ENCODE peak calls at places on chromosomes 2 and 18, in nine cellular contexts. One of them, this sample, is unnamed.

GRCh38 chr18:10006261-10006903 is 92.6 kb downstream of the VAPA start:
- DNase-seq in neural progenitor cell: no peak
- DNase-seq in transverse colon: no peak
- DNase-seq in hepatocyte: peak
- DNase-seq in Karpas-422: peak
- DNase-seq in esophagus muscularis mucosa: no peak
- DNase-seq in thoracic aorta: no peak
- DNase-seq in body of pancreas: no peak
- DNase-seq in adrenal gland: no peak
- DNase-seq in this sample: no peak

GRCh38 chr2:221124542-221125235 is 447.4 kb downstream of the EPHA4 start:
- DNase-seq in esophagus muscularis mucosa: no peak
- DNase-seq in neural progenitor cell: no peak
- DNase-seq in adrenal gland: no peak
- DNase-seq in body of pancreas: no peak
- DNase-seq in Karpas-422: no peak
- DNase-seq in thoracic aorta: no peak
- DNase-seq in hepatocyte: no peak
- DNase-seq in transverse colon: no peak
- DNase-seq in this sample: no peak

GRCh38 chr2:62412347-62412742 is 93.7 kb downstream of the TMEM17 start:
- DNase-seq in adrenal gland: no peak
- DNase-seq in body of pancreas: no peak
- DNase-seq in thoracic aorta: no peak
- DNase-seq in hepatocyte: peak
- DNase-seq in esophagus muscularis mucosa: no peak
- DNase-seq in Karpas-422: no peak
- DNase-seq in transverse colon: no peak
- DNase-seq in neural progenitor cell: no peak
- DNase-seq in this sample: no peak

GRCh38 chr2:235937936-235938335 is 230.2 kb downstream of the GBX2 start:
- DNase-seq in Karpas-422: no peak
- DNase-seq in neural progenitor cell: no peak
- DNase-seq in esophagus muscularis mucosa: no peak
- DNase-seq in transverse colon: no peak
- DNase-seq in hepatocyte: no peak
- DNase-seq in body of pancreas: no peak
- DNase-seq in adrenal gland: no peak
- DNase-seq in thoracic aorta: no peak
- DNase-seq in this sample: no peak

GRCh38 chr2:201523506-201523905 is 72.0 kb downstream of the STRADB start:
- DNase-seq in hepatocyte: no peak
- DNase-seq in Karpas-422: no peak
- DNase-seq in transverse colon: no peak
- DNase-seq in esophagus muscularis mucosa: no peak
- DNase-seq in thoracic aorta: no peak
- DNase-seq in body of pancreas: no peak
- DNase-seq in adrenal gland: no peak
- DNase-seq in neural progenitor cell: no peak
- DNase-seq in this sample: no peak

GRCh38 chr2:9779572-9780264 is 63.6 kb upstream of the TAF1B start:
- DNase-seq in thoracic aorta: no peak
- DNase-seq in hepatocyte: no peak
- DNase-seq in body of pancreas: no peak
- DNase-seq in esophagus muscularis mucosa: no peak
- DNase-seq in transverse colon: no peak
- DNase-seq in adrenal gland: peak
- DNase-seq in Karpas-422: no peak
- DNase-seq in neural progenitor cell: no peak
- DNase-seq in this sample: no peak

GRCh38 chr2:203705184-203705583 is 1.3 kb upstream of the CD28 start:
- DNase-seq in transverse colon: no peak
- DNase-seq in Karpas-422: no peak
- DNase-seq in esophagus muscularis mucosa: no peak
- DNase-seq in hepatocyte: no peak
- DNase-seq in adrenal gland: no peak
- DNase-seq in thoracic aorta: no peak
- DNase-seq in body of pancreas: no peak
- DNase-seq in neural progenitor cell: no peak
- DNase-seq in this sample: no peak

GRCh38 chr2:119290859-119291587 is 67.4 kb downstream of the STEAP3 start:
- DNase-seq in neural progenitor cell: peak
- DNase-seq in adrenal gland: peak
- DNase-seq in Karpas-422: peak
- DNase-seq in hepatocyte: peak
- DNase-seq in body of pancreas: peak
- DNase-seq in transverse colon: peak
- DNase-seq in thoracic aorta: no peak
- DNase-seq in esophagus muscularis mucosa: peak
- DNase-seq in this sample: peak

GRCh38 chr2:32474391-32474790 is 117.6 kb downstream of the BIRC6 start:
- DNase-seq in thoracic aorta: no peak
- DNase-seq in adrenal gland: no peak
- DNase-seq in neural progenitor cell: no peak
- DNase-seq in Karpas-422: no peak
- DNase-seq in body of pancreas: no peak
- DNase-seq in esophagus muscularis mucosa: no peak
- DNase-seq in hepatocyte: no peak
- DNase-seq in transverse colon: no peak
- DNase-seq in this sample: no peak

GRCh38 chr2:99880148-99880983 is 262.0 kb downstream of the AFF3 start:
- DNase-seq in thoracic aorta: no peak
- DNase-seq in neural progenitor cell: no peak
- DNase-seq in hepatocyte: no peak
- DNase-seq in body of pancreas: no peak
- DNase-seq in adrenal gland: peak
- DNase-seq in transverse colon: no peak
- DNase-seq in Karpas-422: no peak
- DNase-seq in esophagus muscularis mucosa: no peak
- DNase-seq in this sample: no peak

GRCh38 chr2:3214827-3215404 is 162.7 kb downstream of the EIPR1 start:
- DNase-seq in transverse colon: no peak
- DNase-seq in body of pancreas: no peak
- DNase-seq in neural progenitor cell: no peak
- DNase-seq in hepatocyte: no peak
- DNase-seq in adrenal gland: peak
- DNase-seq in Karpas-422: no peak
- DNase-seq in thoracic aorta: no peak
- DNase-seq in esophagus muscularis mucosa: no peak
- DNase-seq in this sample: no peak

GRCh38 chr18:58379443-58379842 is 249.4 kb downstream of the ALPK2 start:
- DNase-seq in transverse colon: no peak
- DNase-seq in neural progenitor cell: no peak
- DNase-seq in adrenal gland: no peak
- DNase-seq in Karpas-422: no peak
- DNase-seq in hepatocyte: no peak
- DNase-seq in esophagus muscularis mucosa: peak
- DNase-seq in body of pancreas: no peak
- DNase-seq in thoracic aorta: no peak
- DNase-seq in this sample: no peak

GRCh38 chr2:178344121-178344520 is 106.9 kb downstream of the PRKRA start:
- DNase-seq in adrenal gland: no peak
- DNase-seq in body of pancreas: no peak
- DNase-seq in neural progenitor cell: no peak
- DNase-seq in transverse colon: no peak
- DNase-seq in Karpas-422: no peak
- DNase-seq in esophagus muscularis mucosa: no peak
- DNase-seq in thoracic aorta: no peak
- DNase-seq in hepatocyte: no peak
- DNase-seq in this sample: no peak

GRCh38 chr2:99860720-99861375 is 281.5 kb downstream of the AFF3 start:
- DNase-seq in hepatocyte: no peak
- DNase-seq in thoracic aorta: no peak
- DNase-seq in esophagus muscularis mucosa: no peak
- DNase-seq in adrenal gland: no peak
- DNase-seq in transverse colon: no peak
- DNase-seq in body of pancreas: no peak
- DNase-seq in Karpas-422: no peak
- DNase-seq in neural progenitor cell: no peak
- DNase-seq in this sample: no peak

GRCh38 chr2:40225670-40226069 is 226.2 kb downstream of the SLC8A1 start:
- DNase-seq in Karpas-422: no peak
- DNase-seq in thoracic aorta: no peak
- DNase-seq in transverse colon: no peak
- DNase-seq in neural progenitor cell: no peak
- DNase-seq in adrenal gland: no peak
- DNase-seq in hepatocyte: no peak
- DNase-seq in esophagus muscularis mucosa: no peak
- DNase-seq in body of pancreas: no peak
- DNase-seq in this sample: no peak

GRCh38 chr2:45964945-45965344 is 313.5 kb downstream of the PRKCE start:
- DNase-seq in neural progenitor cell: no peak
- DNase-seq in transverse colon: no peak
- DNase-seq in Karpas-422: no peak
- DNase-seq in adrenal gland: no peak
- DNase-seq in thoracic aorta: no peak
- DNase-seq in body of pancreas: no peak
- DNase-seq in hepatocyte: no peak
- DNase-seq in esophagus muscularis mucosa: no peak
- DNase-seq in this sample: no peak

GRCh38 chr2:76861708-76862107 is 660.5 kb downstream of the LRRTM4 start:
- DNase-seq in hepatocyte: no peak
- DNase-seq in neural progenitor cell: no peak
- DNase-seq in Karpas-422: no peak
- DNase-seq in thoracic aorta: no peak
- DNase-seq in transverse colon: no peak
- DNase-seq in adrenal gland: no peak
- DNase-seq in esophagus muscularis mucosa: no peak
- DNase-seq in body of pancreas: no peak
- DNase-seq in this sample: no peak

GRCh38 chr2:107525420-107525819 is 301.3 kb upstream of the RGPD4 start:
- DNase-seq in esophagus muscularis mucosa: no peak
- DNase-seq in adrenal gland: no peak
- DNase-seq in hepatocyte: no peak
- DNase-seq in Karpas-422: no peak
- DNase-seq in body of pancreas: no peak
- DNase-seq in thoracic aorta: no peak
- DNase-seq in transverse colon: no peak
- DNase-seq in neural progenitor cell: no peak
- DNase-seq in this sample: no peak

GRCh38 chr2:68726608-68727367 is 7.8 kb upstream of the ARHGAP25 start:
- DNase-seq in Karpas-422: peak
- DNase-seq in adrenal gland: no peak
- DNase-seq in neural progenitor cell: no peak
- DNase-seq in body of pancreas: no peak
- DNase-seq in transverse colon: peak
- DNase-seq in esophagus muscularis mucosa: no peak
- DNase-seq in thoracic aorta: no peak
- DNase-seq in hepatocyte: no peak
- DNase-seq in this sample: no peak

GRCh38 chr2:72989770-72990556 is 72.6 kb downstream of the EMX1 start:
- DNase-seq in esophagus muscularis mucosa: no peak
- DNase-seq in body of pancreas: no peak
- DNase-seq in hepatocyte: no peak
- DNase-seq in thoracic aorta: no peak
- DNase-seq in neural progenitor cell: no peak
- DNase-seq in Karpas-422: no peak
- DNase-seq in adrenal gland: peak
- DNase-seq in transverse colon: peak
- DNase-seq in this sample: no peak
- H3K27ac ChIP-seq in esophagus muscularis mucosa: no peak
- H3K27ac ChIP-seq in body of pancreas: no peak
- H3K27ac ChIP-seq in hepatocyte: no peak
- H3K27ac ChIP-seq in thoracic aorta: peak
- H3K27ac ChIP-seq in neural progenitor cell: no peak
- H3K27ac ChIP-seq in Karpas-422: no peak
- H3K27ac ChIP-seq in adrenal gland: no peak
- H3K27ac ChIP-seq in transverse colon: no peak
- H3K27ac ChIP-seq in this sample: no peak

DNA sequence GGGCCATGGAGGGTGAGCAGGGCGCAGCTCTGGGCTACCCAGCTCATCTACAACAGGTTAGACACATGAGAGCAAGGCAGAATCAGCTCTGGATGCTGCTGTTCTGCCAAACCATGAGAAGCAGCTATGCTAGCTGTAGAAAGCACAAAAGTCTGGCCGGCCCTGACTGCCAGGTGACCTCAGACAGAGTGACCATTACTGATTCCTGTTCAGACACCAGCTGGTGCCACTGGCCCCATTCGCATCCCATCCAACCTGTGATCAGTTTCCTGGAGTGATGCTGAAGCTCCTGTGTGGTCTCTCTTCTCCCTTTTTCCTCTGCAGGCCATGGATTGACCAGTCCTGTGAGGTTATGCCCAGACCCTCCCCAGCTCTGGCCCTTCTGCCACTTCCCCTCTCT is 14.3 kb downstream of the RBMS1 start:
- DNase-seq in transverse colon: no peak
- DNase-seq in Karpas-422: no peak
- DNase-seq in thoracic aorta: no peak
- DNase-seq in adrenal gland: no peak
- DNase-seq in hepatocyte: no peak
- DNase-seq in neural progenitor cell: no peak
- DNase-seq in body of pancreas: no peak
- DNase-seq in esophagus muscularis mucosa: no peak
- DNase-seq in this sample: no peak
- H3K27ac ChIP-seq in transverse colon: no peak
- H3K27ac ChIP-seq in Karpas-422: no peak
- H3K27ac ChIP-seq in thoracic aorta: no peak
- H3K27ac ChIP-seq in adrenal gland: no peak
- H3K27ac ChIP-seq in hepatocyte: no peak
- H3K27ac ChIP-seq in neural progenitor cell: no peak
- H3K27ac ChIP-seq in body of pancreas: no peak
- H3K27ac ChIP-seq in esophagus muscularis mucosa: peak
- H3K27ac ChIP-seq in this sample: no peak

DNA sequence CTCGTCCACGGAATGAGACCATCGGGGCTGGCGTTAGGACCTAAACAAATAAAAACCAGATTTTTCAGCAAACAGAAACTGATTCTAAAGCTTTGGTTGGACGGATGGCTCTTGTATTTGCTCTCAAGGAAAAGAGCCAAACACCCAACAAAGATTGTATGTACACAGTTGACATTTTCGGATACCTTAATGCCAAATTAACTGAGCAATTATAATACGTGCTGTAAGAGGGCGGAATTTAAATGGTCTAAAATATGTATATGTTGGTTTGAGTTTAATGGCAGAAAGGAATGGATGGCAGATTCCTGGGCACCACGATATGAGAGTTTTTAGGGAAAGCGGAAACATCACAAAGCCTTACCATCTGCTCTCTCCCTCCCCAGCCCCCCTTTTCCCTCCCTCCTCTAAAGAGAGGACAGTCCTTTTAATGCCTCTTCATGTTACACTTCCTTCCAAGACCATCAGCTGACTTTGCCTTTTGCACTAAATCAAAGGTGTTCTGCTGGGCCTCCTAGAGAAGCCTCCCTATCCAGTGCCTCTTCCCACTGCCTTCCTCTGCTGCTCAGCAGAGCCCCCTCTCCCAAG is 33.2 kb downstream of the STAT1 start:
- DNase-seq in transverse colon: no peak
- DNase-seq in adrenal gland: no peak
- DNase-seq in Karpas-422: no peak
- DNase-seq in neural progenitor cell: no peak
- DNase-seq in body of pancreas: no peak
- DNase-seq in esophagus muscularis mucosa: no peak
- DNase-seq in thoracic aorta: no peak
- DNase-seq in hepatocyte: no peak
- DNase-seq in this sample: no peak
- H3K27ac ChIP-seq in transverse colon: peak
- H3K27ac ChIP-seq in adrenal gland: no peak
- H3K27ac ChIP-seq in Karpas-422: no peak
- H3K27ac ChIP-seq in neural progenitor cell: no peak
- H3K27ac ChIP-seq in body of pancreas: peak
- H3K27ac ChIP-seq in esophagus muscularis mucosa: no peak
- H3K27ac ChIP-seq in thoracic aorta: no peak
- H3K27ac ChIP-seq in hepatocyte: peak
- H3K27ac ChIP-seq in this sample: peak

GRCh38 chr2:130373808-130374365 is 18.0 kb downstream of the PTPN18 start:
- DNase-seq in esophagus muscularis mucosa: peak
- DNase-seq in body of pancreas: no peak
- DNase-seq in hepatocyte: no peak
- DNase-seq in adrenal gland: no peak
- DNase-seq in neural progenitor cell: no peak
- DNase-seq in transverse colon: no peak
- DNase-seq in thoracic aorta: no peak
- DNase-seq in Karpas-422: peak
- DNase-seq in this sample: no peak
- H3K27ac ChIP-seq in esophagus muscularis mucosa: no peak
- H3K27ac ChIP-seq in body of pancreas: no peak
- H3K27ac ChIP-seq in hepatocyte: no peak
- H3K27ac ChIP-seq in adrenal gland: no peak
- H3K27ac ChIP-seq in neural progenitor cell: no peak
- H3K27ac ChIP-seq in transverse colon: no peak
- H3K27ac ChIP-seq in thoracic aorta: no peak
- H3K27ac ChIP-seq in Karpas-422: peak
- H3K27ac ChIP-seq in this sample: peak